ENCODE peak calls at places on chromosomes 4 and X, in ten cellular contexts. K is GM12892; U is HS-5; I is NCI-H1092; Z is esophagus muscularis mucosa; C is effector memory CD8-positive, alpha-beta T cell; F is fibroblast of mammary gland; L is cardiac muscle cell; H is activated naive CD4-positive, alpha-beta T cell; R is suprapubic skin. E is an unnamed sample.
A peak's percentile ranks its signal among the peaks of the same experiment; 100 is the strongest.

GRCh38 chrX:134460861-134461218 is 875 bp downstream of the HPRT1 start:
- DNase-seq in F (peak; percentile 20), R (no peak), C (no peak), L (peak; percentile 22), H (no peak), Z (no peak), K (no peak), U (no peak), I (no peak), E (no peak)

GRCh38 chrX:134670241-134670811 is 12.1 kb upstream of the PLAC1 start:
- DNase-seq in L (peak; percentile 72), C (no peak), H (no peak), R (no peak), K (no peak), F (peak; percentile 64), Z (no peak), U (peak; percentile 61), I (no peak), E (peak; percentile 61)

GRCh38 chr4:147550626-147551250 is 66.5 kb upstream of the TMEM184C start:
- DNase-seq in Z (no peak), C (no peak), H (no peak), L (peak; percentile 51), K (peak; percentile 19), U (peak; percentile 36), R (no peak), I (no peak), F (peak; percentile 93), E (no peak)

GRCh38 chrX:142201113-142201512 is 4.0 kb downstream of the MAGEC2 start:
- DNase-seq in C (no peak), U (no peak), K (no peak), I (no peak), Z (no peak), R (no peak), L (no peak), H (no peak), F (no peak), E (no peak)

GRCh38 chrX:123807825-123808416 is 51.9 kb upstream of the XIAP start:
- DNase-seq in I (no peak), U (no peak), R (no peak), C (no peak), H (no peak), L (peak; percentile 19), Z (no peak), F (peak; percentile 74), K (no peak), E (no peak)

GRCh38 chrX:154002215-154002719 is 17.4 kb downstream of the IRAK1 start:
- DNase-seq in C (peak; percentile 48), K (no peak), I (peak; percentile 75), U (no peak), L (peak; percentile 44), Z (no peak), R (no peak), F (peak; percentile 80), H (no peak), E (no peak)

GRCh38 chr4:1717129-1718094 is 3.7 kb downstream of the TMEM129 start:
- DNase-seq in U (no peak), C (no peak), I (no peak), H (no peak), L (no peak), Z (no peak), K (no peak), F (no peak), R (no peak), E (no peak)

GRCh38 chr4:57109530-57109846 is 697 bp downstream of the IGFBP7 start:
- DNase-seq in L (peak; percentile 32), I (no peak), H (no peak), U (no peak), K (no peak), R (no peak), F (no peak), C (no peak), Z (no peak), E (no peak)

GRCh38 chrX:102651968-102652744 is 873 bp downstream of the GPRASP1 start:
- DNase-seq in F (peak; percentile 42), R (no peak), I (peak; percentile 8), Z (no peak), H (no peak), C (peak; percentile 29), U (no peak), K (no peak), L (peak; percentile 57), E (no peak)

GRCh38 chrX:31894152-31894551 is 822.3 kb upstream of the FTHL17 start:
- DNase-seq in R (no peak), L (no peak), Z (no peak), I (no peak), F (no peak), K (no peak), U (no peak), C (no peak), H (no peak), E (no peak)

GRCh38 chrX:17405225-17405969 is 30.4 kb downstream of the NHS start:
- DNase-seq in R (no peak), U (peak; percentile 53), I (no peak), F (peak; percentile 7), C (no peak), Z (no peak), L (no peak), H (no peak), K (no peak), E (no peak)

GRCh38 chrX:34848281-34848680 is 94.3 kb upstream of the FAM47B start:
- DNase-seq in Z (no peak), H (no peak), U (peak; percentile 41), I (no peak), R (no peak), L (peak; percentile 44), C (no peak), K (no peak), F (peak; percentile 73), E (no peak)

GRCh38 chr4:147760695-147761094 is 28.8 kb downstream of the ARHGAP10 start:
- DNase-seq in C (no peak), H (no peak), L (no peak), Z (no peak), K (no peak), U (no peak), R (no peak), I (no peak), F (no peak), E (no peak)

GRCh38 chr4:86451560-86452322 is 91.9 kb upstream of the MAPK10 start:
- DNase-seq in L (peak; percentile 41), I (no peak), U (peak; percentile 4), C (no peak), K (no peak), Z (no peak), R (no peak), H (no peak), F (peak; percentile 4), E (no peak)

GRCh38 chr4:158578476-158578875 is 56.8 kb downstream of the RXFP1 start:
- DNase-seq in H (no peak), R (no peak), I (no peak), Z (no peak), C (no peak), K (no peak), U (no peak), F (peak; percentile 48), L (peak; percentile 45), E (no peak)

GRCh38 chr4:169491211-169491610 is 121.2 kb downstream of the NEK1 start:
- DNase-seq in H (no peak), L (no peak), Z (no peak), F (no peak), R (no peak), U (no peak), K (no peak), C (no peak), I (no peak), E (no peak)

E was measured in AG04450.